ENCODE peak calls at places on chromosomes 11 and 22, in five cellular contexts. F, U, D, M and O are unnamed samples.

GRCh38 chr11:76690736-76691135 is 20.2 kb upstream of the LRRC32 start:
- DNase-seq in F (peak), D (no peak), M (no peak), U (no peak), O (no peak)

GRCh38 chr11:124769804-124770774 is 8.0 kb upstream of the ESAM start:
- DNase-seq in F (peak), U (peak), M (no peak), D (no peak), O (peak)

GRCh38 chr22:42596376-42596775 is 18.3 kb downstream of the POLDIP3 start:
- DNase-seq in U (no peak), D (no peak), F (no peak), M (no peak), O (no peak)

GRCh38 chr22:38833061-38833460 is 10.8 kb downstream of the NPTXR start:
- DNase-seq in M (no peak), U (no peak), D (no peak), F (no peak), O (no peak)

GRCh38 chr22:44187652-44188230 is 7.0 kb downstream of the PARVG start:
- DNase-seq in U (no peak), D (no peak), F (no peak), M (no peak), O (no peak)

GRCh38 chr11:35794850-35795249 is 132.3 kb downstream of the TRIM44 start:
- DNase-seq in D (no peak), U (no peak), F (peak), M (no peak), O (no peak)

GRCh38 chr11:45777127-45777969 is 27.6 kb upstream of the SLC35C1 start:
- DNase-seq in F (no peak), D (no peak), U (no peak), M (no peak), O (no peak)

GRCh38 chr11:33222052-33222451 is 35.1 kb upstream of the HIPK3 start:
- DNase-seq in U (no peak), D (no peak), F (no peak), M (no peak), O (no peak)

GRCh38 chr22:35452351-35452781 is 52.4 kb downstream of the MCM5 start:
- DNase-seq in F (no peak), U (no peak), D (no peak), M (no peak), O (no peak)

GRCh38 chr11:57560146-57560545 is 7.3 kb downstream of the UBE2L6 start:
- DNase-seq in D (no peak), U (no peak), F (no peak), M (no peak), O (no peak)

GRCh38 chr11:28536504-28537267 is 428.5 kb downstream of the METTL15 start:
- DNase-seq in M (no peak), D (no peak), U (no peak), F (no peak), O (no peak)

GRCh38 chr11:35458846-35459245 is 39.5 kb upstream of the SLC1A2 start:
- DNase-seq in U (no peak), D (no peak), M (no peak), F (no peak), O (no peak)

GRCh38 chr22:32644252-32645100 is 157.0 kb upstream of the TIMP3 start:
- DNase-seq in D (no peak), U (no peak), F (peak), M (no peak), O (peak)

GRCh38 chr22:32695451-32695891 is 106.0 kb upstream of the TIMP3 start:
- DNase-seq in U (no peak), F (peak), D (peak), M (no peak), O (peak)

GRCh38 chr11:96229354-96229973 is 113.5 kb downstream of the MAML2 start:
- DNase-seq in U (no peak), F (no peak), M (no peak), D (no peak), O (no peak)

GRCh38 chr11:1864831-1865665 is 12.2 kb downstream of the LSP1 start:
- DNase-seq in M (no peak), F (no peak), D (no peak), U (no peak), O (no peak)

GRCh38 chr11:40397141-40397540 is 1062.3 kb downstream of the LRRC4C start:
- DNase-seq in M (no peak), U (no peak), D (no peak), F (no peak), O (no peak)

GRCh38 chr11:34977039-34977906 is 60.9 kb downstream of the PDHX start:
- DNase-seq in F (peak), U (no peak), M (no peak), D (peak), O (no peak)

GRCh38 chr11:7968686-7969085 is 3.4 kb upstream of the NLRP10 start:
- DNase-seq in F (peak), M (no peak), U (no peak), D (no peak), O (no peak)

GRCh38 chr11:9982127-9982795 is 311.8 kb downstream of the SBF2 start:
- DNase-seq in F (no peak), M (no peak), D (no peak), U (no peak), O (no peak)

GRCh38 chr11:304915-305833 is 2.4 kb upstream of the IFITM2 start:
- DNase-seq in U (peak), M (no peak), D (peak), F (peak), O (peak)

GRCh38 chr22:36644333-36644757 is 59.2 kb downstream of the CACNG2 start:
- DNase-seq in F (peak), M (peak), U (peak), D (peak), O (peak)

GRCh38 chr11:47645500-47645899 is 3.1 kb upstream of the MTCH2 start:
- DNase-seq in F (no peak), D (no peak), U (no peak), M (no peak), O (no peak)

GRCh38 chr11:133947298-133947905 is 9.4 kb downstream of the IGSF9B start:
- DNase-seq in M (peak), U (peak), F (peak), D (peak), O (peak)

GRCh38 chr11:132770802-132771545 is 761.3 kb downstream of the OPCML start:
- DNase-seq in U (no peak), M (no peak), D (no peak), F (no peak), O (no peak)

GRCh38 chr11:32385998-32386397 is 49.3 kb downstream of the WT1 start:
- DNase-seq in D (peak), M (no peak), U (peak), F (peak), O (peak)

GRCh38 chr11:94885133-94885532 is 88.2 kb downstream of the CWC15 start:
- DNase-seq in M (no peak), U (no peak), F (no peak), D (no peak), O (no peak)

GRCh38 chr22:40176921-40177737 is 596 bp upstream of the TNRC6B start:
- DNase-seq in D (no peak), F (peak), M (peak), U (peak), O (peak)

GRCh38 chr11:28773606-28774005 is 665.4 kb downstream of the METTL15 start:
- DNase-seq in D (no peak), M (no peak), U (no peak), F (no peak), O (no peak)

GRCh38 chr22:50203288-50203687 is 2.5 kb downstream of the SELENOO start:
- DNase-seq in U (no peak), D (no peak), F (no peak), M (no peak), O (no peak)

GRCh38 chr11:77154381-77155081 is 26.5 kb downstream of the MYO7A start:
- DNase-seq in F (no peak), U (no peak), M (no peak), D (no peak), O (no peak)

GRCh38 chr11:43853766-43854165 is 26.9 kb upstream of the ALKBH3 start:
- DNase-seq in U (no peak), F (peak), M (no peak), D (no peak), O (no peak)

GRCh38 chr11:129698212-129698611 is 117.4 kb upstream of the TMEM45B start:
- DNase-seq in F (no peak), D (no peak), M (no peak), U (no peak), O (no peak)

GRCh38 chr11:811446-812245 is 1.9 kb downstream of the RPLP2 start:
- DNase-seq in U (no peak), D (no peak), F (no peak), M (no peak), O (no peak)

GRCh38 chr11:6646631-6647281 is 8.9 kb downstream of the DCHS1 start:
- DNase-seq in M (no peak), D (no peak), F (peak), U (no peak), O (no peak)

GRCh38 chr22:45878901-45879551 is 97.9 kb downstream of the WNT7B start:
- DNase-seq in U (no peak), M (peak), F (no peak), D (no peak), O (no peak)

GRCh38 chr22:27153386-27153785 is 496.0 kb downstream of the MIAT start:
- DNase-seq in M (no peak), D (no peak), U (no peak), F (no peak), O (no peak)

GRCh38 chr22:43944670-43945430 is 10.4 kb upstream of the SAMM50 start:
- DNase-seq in M (no peak), D (no peak), F (no peak), U (no peak), O (no peak)

GRCh38 chr11:110092577-110093406 is at the start of gene ZC3H12C:
- DNase-seq in U (peak), M (peak), F (peak), D (peak), O (peak)

GRCh38 chr22:19865141-19865829 is 10.6 kb upstream of the GNB1L start:
- DNase-seq in F (no peak), D (no peak), M (no peak), U (no peak), O (no peak)

GRCh38 chr11:64715756-64716470 is 7.1 kb downstream of the NRXN2 start:
- DNase-seq in U (no peak), F (no peak), M (no peak), D (no peak), O (no peak)
- TF ChIP-seq MAFK in U (no peak), F (no peak), M (no peak), D (no peak), O (no peak)

GRCh38 chr22:30025187-30025586 is 55.1 kb upstream of the HORMAD2 start:
- DNase-seq in D (no peak), F (no peak), U (no peak), M (no peak), O (no peak)
- TF ChIP-seq MAFK in D (no peak), F (no peak), U (no peak), M (no peak), O (no peak)

DNA sequence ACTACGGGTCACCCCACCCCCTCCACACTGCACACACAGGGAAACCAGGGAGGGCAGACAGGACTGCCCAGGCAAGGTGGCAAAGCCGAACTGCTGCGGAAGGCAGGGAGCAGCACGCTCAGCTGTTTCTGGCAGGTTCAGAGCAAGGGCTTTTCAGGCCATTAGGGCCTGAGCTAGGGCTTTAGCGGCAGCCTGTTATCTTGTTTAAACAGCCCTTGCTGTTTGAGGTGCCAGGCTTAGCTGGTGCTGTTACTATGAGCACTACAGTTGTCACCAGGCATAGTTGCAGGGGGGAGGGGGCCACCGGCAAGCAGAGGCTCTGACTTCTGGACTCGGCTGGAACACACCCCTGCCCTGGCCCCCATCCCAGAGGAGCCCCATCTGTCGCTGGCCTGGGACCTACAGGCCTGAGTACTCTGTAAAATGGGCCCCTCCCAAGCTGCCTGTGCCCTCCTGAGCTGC is 34.9 kb downstream of the RSPH14 start:
- DNase-seq in D (no peak), U (peak), M (no peak), F (no peak), O (peak)
- TF ChIP-seq MAFK in D (no peak), U (no peak), M (no peak), F (no peak), O (no peak)

DNA sequence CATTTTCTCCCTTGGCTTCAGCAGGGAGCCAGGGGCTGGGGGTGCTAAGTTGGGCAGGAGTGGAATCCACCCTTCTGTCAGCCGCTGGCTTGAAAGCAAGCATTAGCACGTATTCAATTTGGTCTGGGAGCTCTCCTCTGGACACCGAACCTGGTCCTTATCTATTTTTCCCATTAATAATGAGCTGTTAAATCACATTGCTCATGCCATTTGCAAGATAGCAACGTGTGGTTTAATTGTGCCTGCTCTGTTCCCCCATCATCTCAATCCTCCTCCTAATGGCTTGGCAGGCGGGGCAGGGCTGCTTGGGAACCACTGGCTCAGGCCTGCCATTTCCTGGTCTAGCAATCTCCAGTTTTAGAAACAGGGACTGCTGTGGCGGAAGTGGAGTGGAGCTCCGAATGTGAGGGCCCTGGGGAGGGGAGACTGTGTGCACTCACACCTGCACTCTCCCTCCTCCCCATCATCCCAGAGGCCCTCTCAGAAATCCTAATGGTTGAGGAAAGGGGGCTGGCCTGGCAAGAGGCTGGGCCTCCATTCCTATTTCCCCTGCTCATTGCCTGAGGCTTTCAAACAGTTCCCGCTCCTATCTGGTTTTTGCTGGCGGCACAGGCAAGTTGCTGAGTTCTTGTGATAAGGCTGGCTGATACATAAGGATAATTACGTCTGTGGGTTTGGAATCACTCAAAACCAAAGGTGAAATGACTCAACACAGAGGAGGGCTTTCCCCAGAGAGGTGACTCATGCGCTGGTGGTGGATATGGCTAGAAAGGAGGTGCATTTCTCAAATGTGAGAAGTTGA is 201.2 kb upstream of the E2F8 start:
- DNase-seq in M (no peak), F (peak), U (peak), D (peak), O (no peak)
- TF ChIP-seq MAFK in M (no peak), F (peak), U (peak), D (no peak), O (no peak)

GRCh38 chr11:111542606-111543275 is 2.2 kb downstream of the LAYN start:
- DNase-seq in D (no peak), F (no peak), M (no peak), U (no peak), O (no peak)

GRCh38 chr11:111539426-111540113 is 950 bp upstream of the LAYN start:
- DNase-seq in F (no peak), U (no peak), D (no peak), M (no peak), O (no peak)

GRCh38 chr11:111540114-111540920 is at the start of gene LAYN:
- DNase-seq in F (peak), M (peak), U (no peak), D (no peak), O (no peak)

GRCh38 chr11:111540921-111541208 is 345 bp downstream of the LAYN start:
- DNase-seq in U (no peak), F (no peak), D (no peak), M (no peak), O (no peak)

GRCh38 chr11:111541209-111542061 is 915 bp downstream of the LAYN start:
- DNase-seq in D (no peak), F (peak), U (no peak), M (peak), O (no peak)
- TF ChIP-seq MAFK in D (no peak), F (no peak), U (no peak), M (no peak), O (no peak)

DNA sequence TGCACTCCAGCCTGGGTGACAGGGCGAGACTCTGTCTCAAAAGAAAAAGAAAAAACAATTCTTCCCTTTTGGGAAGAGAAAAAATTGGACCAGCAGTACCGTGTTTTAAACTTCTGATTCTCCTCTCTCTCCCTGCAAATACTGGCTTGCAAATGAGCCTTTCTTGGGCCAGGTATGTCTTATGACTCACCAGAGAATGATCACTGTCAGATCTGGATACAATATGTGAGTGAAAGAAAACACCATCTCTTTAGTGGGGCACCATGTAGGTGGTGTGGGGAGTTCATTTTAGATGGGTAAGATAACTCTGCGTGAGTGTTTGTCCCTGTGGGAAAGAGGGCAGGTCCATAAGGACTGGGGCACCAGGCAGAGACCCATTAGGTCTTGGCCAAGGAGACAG is 2.4 kb upstream of the SCGB2A2 start:
- DNase-seq in D (no peak), U (no peak), M (no peak), F (no peak), O (no peak)
- TF ChIP-seq MAFK in D (no peak), U (no peak), M (no peak), F (no peak), O (no peak)

GRCh38 chr22:47059701-47060161 is 297.3 kb downstream of the TBC1D22A start:
- DNase-seq in F (no peak), D (no peak), U (no peak), M (no peak), O (no peak)

GRCh38 chr22:47056361-47056760 is 293.9 kb downstream of the TBC1D22A start:
- DNase-seq in M (no peak), U (no peak), D (no peak), F (no peak), O (no peak)

GRCh38 chr22:47056776-47057470 is 294.5 kb downstream of the TBC1D22A start:
- DNase-seq in M (no peak), F (no peak), U (no peak), D (no peak), O (no peak)

GRCh38 chr22:47059076-47059475 is 296.6 kb downstream of the TBC1D22A start:
- DNase-seq in D (no peak), F (no peak), U (no peak), M (no peak), O (no peak)

GRCh38 chr22:47057916-47058585 is 295.6 kb downstream of the TBC1D22A start:
- DNase-seq in M (no peak), U (no peak), F (no peak), D (no peak), O (no peak)
- TF ChIP-seq MAFK in M (no peak), U (no peak), F (no peak), D (no peak), O (no peak)